ENCODE peak calls at places on chromosome 4, in four cellular contexts. One of them, this sample, is unnamed.

GRCh38 chr4:44157611-44158277 is 290.9 kb downstream of the KCTD8 start:
- DNase-seq in H1: no peak
- DNase-seq in IMR-90: peak
- DNase-seq in mesendoderm: no peak
- DNase-seq in this sample: no peak

GRCh38 chr4:41215155-41215554 is 813 bp upstream of the APBB2 start:
- DNase-seq in IMR-90: no peak
- DNase-seq in H1: no peak
- DNase-seq in mesendoderm: no peak
- DNase-seq in this sample: no peak

GRCh38 chr4:7167706-7168105 is 24.6 kb upstream of the SORCS2 start:
- DNase-seq in H1: no peak
- DNase-seq in mesendoderm: no peak
- DNase-seq in IMR-90: no peak
- DNase-seq in this sample: peak

GRCh38 chr4:1210241-1210841 is 38.0 kb upstream of the SPON2 start:
- DNase-seq in IMR-90: no peak
- DNase-seq in mesendoderm: no peak
- DNase-seq in H1: no peak
- DNase-seq in this sample: no peak

GRCh38 chr4:36493240-36493639 is 211.8 kb downstream of the DTHD1 start:
- DNase-seq in H1: no peak
- DNase-seq in mesendoderm: no peak
- DNase-seq in IMR-90: no peak
- DNase-seq in this sample: no peak

GRCh38 chr4:139278450-139278849 is 1.6 kb downstream of the MGARP start:
- DNase-seq in mesendoderm: no peak
- DNase-seq in H1: no peak
- DNase-seq in IMR-90: peak
- DNase-seq in this sample: no peak

GRCh38 chr4:101199507-101200285 is 147.6 kb downstream of the PPP3CA start:
- DNase-seq in H1: no peak
- DNase-seq in mesendoderm: no peak
- DNase-seq in IMR-90: peak
- DNase-seq in this sample: no peak

GRCh38 chr4:168614316-168615057 is 117.6 kb downstream of the PALLD start:
- DNase-seq in H1: no peak
- DNase-seq in mesendoderm: no peak
- DNase-seq in IMR-90: peak
- DNase-seq in this sample: no peak

GRCh38 chr4:3387154-3387942 is 54.4 kb upstream of the HGFAC start:
- DNase-seq in H1: no peak
- DNase-seq in IMR-90: no peak
- DNase-seq in mesendoderm: no peak
- DNase-seq in this sample: no peak

GRCh38 chr4:89894654-89895652 is at the start of gene MMRN1:
- DNase-seq in H1: no peak
- DNase-seq in mesendoderm: peak
- DNase-seq in IMR-90: no peak
- DNase-seq in this sample: no peak

GRCh38 chr4:74446193-74446868 is 1.4 kb downstream of the AREG start:
- DNase-seq in IMR-90: no peak
- DNase-seq in H1: no peak
- DNase-seq in mesendoderm: no peak
- DNase-seq in this sample: no peak

GRCh38 chr4:15078682-15079642 is 76.7 kb downstream of the CPEB2 start:
- DNase-seq in IMR-90: peak
- DNase-seq in mesendoderm: no peak
- DNase-seq in H1: no peak
- DNase-seq in this sample: no peak

GRCh38 chr4:122700178-122700725 is 32.3 kb upstream of the BBS12 start:
- DNase-seq in H1: no peak
- DNase-seq in IMR-90: peak
- DNase-seq in mesendoderm: peak
- DNase-seq in this sample: no peak

GRCh38 chr4:751676-752075 is 46.0 kb downstream of the PCGF3 start:
- DNase-seq in IMR-90: no peak
- DNase-seq in H1: no peak
- DNase-seq in mesendoderm: no peak
- DNase-seq in this sample: no peak

GRCh38 chr4:147530153-147530552 is 49.3 kb downstream of the EDNRA start:
- DNase-seq in mesendoderm: no peak
- DNase-seq in H1: no peak
- DNase-seq in IMR-90: no peak
- DNase-seq in this sample: no peak

GRCh38 chr4:117893207-117893606 is 141.1 kb upstream of the NDST3 start:
- DNase-seq in IMR-90: no peak
- DNase-seq in H1: no peak
- DNase-seq in mesendoderm: no peak
- DNase-seq in this sample: no peak

GRCh38 chr4:94974773-94975172 is 217.0 kb downstream of the BMPR1B start:
- DNase-seq in mesendoderm: no peak
- DNase-seq in H1: no peak
- DNase-seq in IMR-90: peak
- DNase-seq in this sample: no peak

GRCh38 chr4:157012781-157013180 is 41.2 kb upstream of the PDGFC start:
- DNase-seq in H1: no peak
- DNase-seq in mesendoderm: peak
- DNase-seq in IMR-90: peak
- DNase-seq in this sample: no peak

GRCh38 chr4:39976141-39976944 is 1.4 kb downstream of the PDS5A start:
- DNase-seq in H1: peak
- DNase-seq in mesendoderm: peak
- DNase-seq in IMR-90: peak
- DNase-seq in this sample: peak

GRCh38 chr4:1377606-1378261 is 28.5 kb downstream of the NKX1-1 start:
- DNase-seq in mesendoderm: no peak
- DNase-seq in H1: no peak
- DNase-seq in IMR-90: no peak
- DNase-seq in this sample: no peak

GRCh38 chr4:666822-667544 is 7.1 kb downstream of the ATP5ME start:
- DNase-seq in H1: no peak
- DNase-seq in IMR-90: no peak
- DNase-seq in mesendoderm: no peak
- DNase-seq in this sample: no peak

GRCh38 chr4:183261953-183262775 is 57.9 kb downstream of the CLDN22 start:
- DNase-seq in mesendoderm: peak
- DNase-seq in H1: peak
- DNase-seq in IMR-90: peak
- DNase-seq in this sample: peak

GRCh38 chr4:102826890-102827673 is at the start of gene UBE2D3:
- DNase-seq in mesendoderm: peak
- DNase-seq in H1: peak
- DNase-seq in IMR-90: peak
- DNase-seq in this sample: peak

GRCh38 chr4:53956053-53956452 is 108.4 kb downstream of the CHIC2 start:
- DNase-seq in H1: no peak
- DNase-seq in IMR-90: no peak
- DNase-seq in mesendoderm: no peak
- DNase-seq in this sample: no peak
- H3K56ac ChIP-seq in H1: no peak
- H3K56ac ChIP-seq in IMR-90: no peak
- H3K56ac ChIP-seq in mesendoderm: peak
- H3K56ac ChIP-seq in this sample: no peak

GRCh38 chr4:169773889-169774288 is 16.1 kb upstream of the HPF1 start:
- DNase-seq in H1: no peak
- DNase-seq in mesendoderm: no peak
- DNase-seq in IMR-90: no peak
- DNase-seq in this sample: no peak

GRCh38 chr4:169770411-169770810 is 12.7 kb upstream of the HPF1 start:
- DNase-seq in IMR-90: no peak
- DNase-seq in H1: no peak
- DNase-seq in mesendoderm: no peak
- DNase-seq in this sample: no peak

GRCh38 chr4:169774466-169775445 is 17.0 kb upstream of the HPF1 start:
- DNase-seq in IMR-90: no peak
- DNase-seq in H1: no peak
- DNase-seq in mesendoderm: no peak
- DNase-seq in this sample: peak
- H3K56ac ChIP-seq in IMR-90: no peak
- H3K56ac ChIP-seq in H1: no peak
- H3K56ac ChIP-seq in mesendoderm: no peak
- H3K56ac ChIP-seq in this sample: no peak

DNA sequence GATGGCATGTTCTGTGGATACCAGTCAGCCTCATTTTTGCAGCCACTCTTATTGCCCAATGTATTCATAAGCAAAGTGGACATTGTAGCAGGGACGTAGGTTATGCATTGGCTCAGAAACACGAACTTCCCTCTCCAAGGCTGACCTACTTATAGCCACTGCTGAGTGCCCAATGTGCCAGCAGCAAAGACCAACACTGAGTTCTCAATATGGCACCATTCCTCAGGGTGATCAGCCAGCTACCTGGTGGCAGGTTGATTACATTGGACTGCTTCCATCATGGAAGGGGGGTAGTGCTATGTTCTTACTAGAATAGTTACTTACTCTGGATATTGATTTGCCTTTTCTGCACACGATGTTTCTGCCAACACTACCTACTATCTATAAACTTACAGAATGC is 306.9 kb downstream of the KCNIP4 start:
- DNase-seq in mesendoderm: no peak
- DNase-seq in IMR-90: no peak
- DNase-seq in H1: no peak
- DNase-seq in this sample: no peak
- H3K56ac ChIP-seq in mesendoderm: no peak
- H3K56ac ChIP-seq in IMR-90: no peak
- H3K56ac ChIP-seq in H1: no peak
- H3K56ac ChIP-seq in this sample: no peak

GRCh38 chr4:5636766-5637670 is 71.3 kb downstream of the EVC2 start:
- DNase-seq in IMR-90: no peak
- DNase-seq in H1: no peak
- DNase-seq in mesendoderm: no peak
- DNase-seq in this sample: no peak
- H3K56ac ChIP-seq in IMR-90: no peak
- H3K56ac ChIP-seq in H1: no peak
- H3K56ac ChIP-seq in mesendoderm: no peak
- H3K56ac ChIP-seq in this sample: no peak

DNA sequence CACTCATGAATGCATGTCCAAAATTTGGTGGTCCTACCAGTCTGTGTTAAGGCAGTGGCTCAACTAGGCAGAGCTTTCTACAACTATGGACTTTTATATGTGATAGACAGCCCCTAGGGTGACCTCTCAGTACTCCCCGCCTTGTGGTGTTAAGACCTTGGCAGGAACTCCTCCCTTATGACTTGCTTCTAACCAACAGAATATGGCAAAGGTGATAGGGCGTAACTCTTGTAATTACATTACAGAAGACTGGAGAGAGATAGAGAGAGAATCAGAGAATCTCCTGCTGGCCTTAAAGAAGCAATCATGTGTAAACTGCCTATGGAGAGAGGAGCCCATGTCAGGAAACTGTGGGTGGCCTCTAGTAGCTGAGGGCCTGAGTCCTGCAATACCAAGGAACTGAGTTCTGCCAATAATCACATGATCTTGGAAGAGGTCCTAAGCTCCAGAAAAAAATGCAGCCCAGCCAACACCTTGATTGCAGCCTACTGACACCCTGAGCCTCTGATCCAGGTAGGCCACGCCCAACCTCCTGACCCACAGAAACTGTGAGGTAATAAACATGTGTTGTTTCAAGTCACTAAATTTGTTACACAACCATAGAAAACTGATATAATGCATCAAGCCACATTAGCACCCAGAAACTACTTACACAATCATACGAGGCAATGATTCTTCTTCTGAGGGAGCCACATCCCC is 68.9 kb downstream of the INPP4B start:
- DNase-seq in H1: no peak
- DNase-seq in mesendoderm: peak
- DNase-seq in IMR-90: no peak
- DNase-seq in this sample: no peak
- H3K56ac ChIP-seq in H1: no peak
- H3K56ac ChIP-seq in mesendoderm: no peak
- H3K56ac ChIP-seq in IMR-90: no peak
- H3K56ac ChIP-seq in this sample: no peak

GRCh38 chr4:24547979-24548378 is 36.4 kb downstream of the DHX15 start:
- DNase-seq in H1: no peak
- DNase-seq in IMR-90: no peak
- DNase-seq in mesendoderm: peak
- DNase-seq in this sample: no peak

GRCh38 chr4:24551492-24552330 is 32.6 kb downstream of the DHX15 start:
- DNase-seq in IMR-90: peak
- DNase-seq in H1: no peak
- DNase-seq in mesendoderm: no peak
- DNase-seq in this sample: no peak

GRCh38 chr4:24550773-24551172 is 33.6 kb downstream of the DHX15 start:
- DNase-seq in IMR-90: no peak
- DNase-seq in H1: no peak
- DNase-seq in mesendoderm: no peak
- DNase-seq in this sample: no peak
- H3K56ac ChIP-seq in IMR-90: no peak
- H3K56ac ChIP-seq in H1: no peak
- H3K56ac ChIP-seq in mesendoderm: no peak
- H3K56ac ChIP-seq in this sample: no peak

DNA sequence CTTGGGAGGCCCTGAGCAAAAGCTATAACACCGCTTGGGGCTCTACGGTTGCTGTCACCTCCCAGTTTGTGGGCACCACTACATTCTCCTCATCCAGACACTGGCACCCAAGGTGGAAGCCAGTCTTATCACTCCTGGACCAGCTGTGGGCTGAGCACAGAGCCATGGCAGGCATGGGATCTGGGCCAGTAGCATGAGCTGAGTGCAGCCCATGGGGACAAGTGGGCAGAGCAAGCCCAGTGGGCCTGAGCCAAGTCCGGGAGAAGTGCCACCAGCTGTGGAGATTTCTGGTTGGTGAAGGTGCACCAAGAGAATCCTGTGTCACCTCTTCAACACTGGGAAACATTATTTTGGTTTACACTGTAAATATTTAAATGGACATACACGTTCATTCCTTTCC is 1013.0 kb downstream of the TECRL start:
- DNase-seq in mesendoderm: no peak
- DNase-seq in IMR-90: no peak
- DNase-seq in H1: no peak
- DNase-seq in this sample: no peak
- H3K56ac ChIP-seq in mesendoderm: no peak
- H3K56ac ChIP-seq in IMR-90: no peak
- H3K56ac ChIP-seq in H1: no peak
- H3K56ac ChIP-seq in this sample: no peak

DNA sequence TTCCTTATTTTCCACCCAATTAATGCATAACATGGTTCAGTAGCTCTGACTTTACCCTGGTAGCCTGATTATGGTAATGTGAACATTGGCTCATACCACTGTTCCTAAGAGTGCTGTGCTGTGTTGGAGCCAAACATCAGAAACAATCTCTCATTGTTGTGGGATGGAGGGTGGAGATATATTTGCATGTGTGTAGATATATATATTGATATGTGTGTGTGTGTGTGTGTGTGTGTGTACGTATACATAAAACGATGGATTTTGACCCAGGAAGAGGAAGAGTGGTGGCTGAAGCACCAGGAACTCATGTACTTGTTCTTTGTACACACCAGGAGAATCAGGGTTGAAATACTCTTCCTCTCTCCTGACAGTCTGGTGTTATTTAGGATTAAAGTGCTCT is 247.7 kb downstream of the IL15 start:
- DNase-seq in H1: no peak
- DNase-seq in IMR-90: no peak
- DNase-seq in mesendoderm: no peak
- DNase-seq in this sample: no peak
- H3K56ac ChIP-seq in H1: no peak
- H3K56ac ChIP-seq in IMR-90: no peak
- H3K56ac ChIP-seq in mesendoderm: no peak
- H3K56ac ChIP-seq in this sample: no peak

GRCh38 chr4:158871050-158871724 is 102.4 kb downstream of the FNIP2 start:
- DNase-seq in H1: no peak
- DNase-seq in mesendoderm: peak
- DNase-seq in IMR-90: no peak
- DNase-seq in this sample: no peak
- H3K56ac ChIP-seq in H1: no peak
- H3K56ac ChIP-seq in mesendoderm: no peak
- H3K56ac ChIP-seq in IMR-90: no peak
- H3K56ac ChIP-seq in this sample: no peak